ENCODE peak calls at places on chromosome 17, in nine cellular contexts. One of them, this sample, is unnamed. For H3K36me3, the result is how much of the 10 kb centered on the place peaks cover.

GRCh38 chr17:30554839-30555751 is 77.9 kb downstream of the GOSR1 start:
- DNase-seq in endothelial cell of umbilical vein: peak
- DNase-seq in kidney epithelial cell: no peak
- DNase-seq in upper lobe of right lung: peak
- DNase-seq in PC-3: peak
- DNase-seq in fibroblast of lung: no peak
- DNase-seq in lower lobe of right lung: peak
- DNase-seq in heart left ventricle: no peak
- DNase-seq in tibial artery: no peak
- DNase-seq in this sample: no peak

GRCh38 chr17:66185842-66186241 is 6.1 kb downstream of the CEP112 start:
- DNase-seq in upper lobe of right lung: no peak
- DNase-seq in kidney epithelial cell: no peak
- DNase-seq in endothelial cell of umbilical vein: no peak
- DNase-seq in PC-3: no peak
- DNase-seq in fibroblast of lung: no peak
- DNase-seq in lower lobe of right lung: no peak
- DNase-seq in heart left ventricle: no peak
- DNase-seq in tibial artery: no peak
- DNase-seq in this sample: no peak

GRCh38 chr17:17506893-17507464 is 10.8 kb upstream of the RASD1 start:
- DNase-seq in tibial artery: no peak
- DNase-seq in lower lobe of right lung: peak
- DNase-seq in endothelial cell of umbilical vein: no peak
- DNase-seq in fibroblast of lung: no peak
- DNase-seq in heart left ventricle: peak
- DNase-seq in upper lobe of right lung: peak
- DNase-seq in kidney epithelial cell: no peak
- DNase-seq in PC-3: no peak
- DNase-seq in this sample: no peak

GRCh38 chr17:56975656-56976055 is 2.3 kb upstream of the SCPEP1 start:
- DNase-seq in fibroblast of lung: no peak
- DNase-seq in kidney epithelial cell: no peak
- DNase-seq in tibial artery: no peak
- DNase-seq in lower lobe of right lung: no peak
- DNase-seq in PC-3: no peak
- DNase-seq in endothelial cell of umbilical vein: no peak
- DNase-seq in upper lobe of right lung: no peak
- DNase-seq in heart left ventricle: no peak
- DNase-seq in this sample: no peak

GRCh38 chr17:557371-557770 is 157.3 kb downstream of the VPS53 start:
- DNase-seq in heart left ventricle: no peak
- DNase-seq in fibroblast of lung: peak
- DNase-seq in upper lobe of right lung: no peak
- DNase-seq in kidney epithelial cell: no peak
- DNase-seq in PC-3: no peak
- DNase-seq in endothelial cell of umbilical vein: peak
- DNase-seq in lower lobe of right lung: no peak
- DNase-seq in tibial artery: no peak
- DNase-seq in this sample: peak

GRCh38 chr17:5705081-5705875 is 121.0 kb upstream of the NLRP1 start:
- DNase-seq in lower lobe of right lung: no peak
- DNase-seq in tibial artery: no peak
- DNase-seq in heart left ventricle: no peak
- DNase-seq in endothelial cell of umbilical vein: peak
- DNase-seq in upper lobe of right lung: no peak
- DNase-seq in PC-3: no peak
- DNase-seq in fibroblast of lung: no peak
- DNase-seq in kidney epithelial cell: no peak
- DNase-seq in this sample: no peak

GRCh38 chr17:7404737-7405412 is 978 bp upstream of the TMEM256 start:
- DNase-seq in upper lobe of right lung: peak
- DNase-seq in kidney epithelial cell: no peak
- DNase-seq in tibial artery: no peak
- DNase-seq in heart left ventricle: peak
- DNase-seq in PC-3: no peak
- DNase-seq in lower lobe of right lung: peak
- DNase-seq in endothelial cell of umbilical vein: peak
- DNase-seq in fibroblast of lung: no peak
- DNase-seq in this sample: no peak

GRCh38 chr17:8857919-8858318 is 9.6 kb downstream of the PIK3R6 start:
- DNase-seq in fibroblast of lung: peak
- DNase-seq in PC-3: no peak
- DNase-seq in kidney epithelial cell: peak
- DNase-seq in upper lobe of right lung: no peak
- DNase-seq in tibial artery: no peak
- DNase-seq in lower lobe of right lung: no peak
- DNase-seq in endothelial cell of umbilical vein: no peak
- DNase-seq in heart left ventricle: peak
- DNase-seq in this sample: peak

GRCh38 chr17:36691606-36692005 is 90.2 kb downstream of the MRM1 start:
- DNase-seq in fibroblast of lung: no peak
- DNase-seq in PC-3: no peak
- DNase-seq in kidney epithelial cell: no peak
- DNase-seq in lower lobe of right lung: no peak
- DNase-seq in endothelial cell of umbilical vein: no peak
- DNase-seq in tibial artery: no peak
- DNase-seq in heart left ventricle: no peak
- DNase-seq in upper lobe of right lung: no peak
- DNase-seq in this sample: no peak

GRCh38 chr17:71740866-71741265 is 380.0 kb upstream of the SOX9 start:
- DNase-seq in upper lobe of right lung: no peak
- DNase-seq in fibroblast of lung: no peak
- DNase-seq in PC-3: no peak
- DNase-seq in endothelial cell of umbilical vein: no peak
- DNase-seq in tibial artery: no peak
- DNase-seq in heart left ventricle: no peak
- DNase-seq in lower lobe of right lung: no peak
- DNase-seq in kidney epithelial cell: no peak
- DNase-seq in this sample: no peak

GRCh38 chr17:78583091-78583490 is 5.9 kb upstream of the DNAH17 start:
- DNase-seq in kidney epithelial cell: no peak
- DNase-seq in lower lobe of right lung: no peak
- DNase-seq in upper lobe of right lung: no peak
- DNase-seq in tibial artery: no peak
- DNase-seq in heart left ventricle: peak
- DNase-seq in fibroblast of lung: no peak
- DNase-seq in PC-3: peak
- DNase-seq in endothelial cell of umbilical vein: no peak
- DNase-seq in this sample: no peak

GRCh38 chr17:8955560-8955959 is 9.9 kb downstream of the PIK3R5 start:
- DNase-seq in kidney epithelial cell: no peak
- DNase-seq in fibroblast of lung: no peak
- DNase-seq in lower lobe of right lung: no peak
- DNase-seq in heart left ventricle: no peak
- DNase-seq in PC-3: no peak
- DNase-seq in endothelial cell of umbilical vein: no peak
- DNase-seq in tibial artery: peak
- DNase-seq in upper lobe of right lung: no peak
- DNase-seq in this sample: no peak

GRCh38 chr17:21375757-21376584 is at the start of gene KCNJ12:
- DNase-seq in PC-3: peak
- DNase-seq in tibial artery: no peak
- DNase-seq in heart left ventricle: no peak
- DNase-seq in kidney epithelial cell: no peak
- DNase-seq in endothelial cell of umbilical vein: peak
- DNase-seq in lower lobe of right lung: no peak
- DNase-seq in fibroblast of lung: peak
- DNase-seq in upper lobe of right lung: no peak
- DNase-seq in this sample: peak

GRCh38 chr17:57906910-57907309 is 48.3 kb downstream of the CUEDC1 start:
- DNase-seq in PC-3: no peak
- DNase-seq in endothelial cell of umbilical vein: no peak
- DNase-seq in kidney epithelial cell: no peak
- DNase-seq in heart left ventricle: no peak
- DNase-seq in lower lobe of right lung: no peak
- DNase-seq in fibroblast of lung: no peak
- DNase-seq in upper lobe of right lung: no peak
- DNase-seq in tibial artery: no peak
- DNase-seq in this sample: no peak

GRCh38 chr17:32265192-32265895 is at the start of gene RHBDL3:
- DNase-seq in lower lobe of right lung: peak
- DNase-seq in endothelial cell of umbilical vein: no peak
- DNase-seq in heart left ventricle: no peak
- DNase-seq in PC-3: no peak
- DNase-seq in tibial artery: no peak
- DNase-seq in upper lobe of right lung: no peak
- DNase-seq in kidney epithelial cell: no peak
- DNase-seq in fibroblast of lung: no peak
- DNase-seq in this sample: no peak

GRCh38 chr17:32261937-32262510 is 3.6 kb upstream of the RHBDL3 start:
- DNase-seq in tibial artery: no peak
- DNase-seq in upper lobe of right lung: no peak
- DNase-seq in endothelial cell of umbilical vein: no peak
- DNase-seq in heart left ventricle: no peak
- DNase-seq in kidney epithelial cell: no peak
- DNase-seq in lower lobe of right lung: peak
- DNase-seq in PC-3: no peak
- DNase-seq in fibroblast of lung: no peak
- DNase-seq in this sample: no peak

GRCh38 chr17:32265896-32266388 is 310 bp downstream of the RHBDL3 start:
- DNase-seq in upper lobe of right lung: no peak
- DNase-seq in heart left ventricle: no peak
- DNase-seq in tibial artery: no peak
- DNase-seq in lower lobe of right lung: no peak
- DNase-seq in fibroblast of lung: no peak
- DNase-seq in PC-3: no peak
- DNase-seq in kidney epithelial cell: no peak
- DNase-seq in endothelial cell of umbilical vein: no peak
- DNase-seq in this sample: no peak

GRCh38 chr17:32264823-32265191 is 825 bp upstream of the RHBDL3 start:
- DNase-seq in heart left ventricle: no peak
- DNase-seq in lower lobe of right lung: peak
- DNase-seq in endothelial cell of umbilical vein: no peak
- DNase-seq in tibial artery: no peak
- DNase-seq in fibroblast of lung: no peak
- DNase-seq in PC-3: no peak
- DNase-seq in kidney epithelial cell: no peak
- DNase-seq in upper lobe of right lung: no peak
- DNase-seq in this sample: no peak

GRCh38 chr17:32264140-32264799 is 1.4 kb upstream of the RHBDL3 start:
- DNase-seq in PC-3: no peak
- DNase-seq in heart left ventricle: no peak
- DNase-seq in endothelial cell of umbilical vein: no peak
- DNase-seq in lower lobe of right lung: peak
- DNase-seq in kidney epithelial cell: no peak
- DNase-seq in fibroblast of lung: no peak
- DNase-seq in upper lobe of right lung: no peak
- DNase-seq in tibial artery: no peak
- DNase-seq in this sample: no peak
- TF ChIP-seq CTCF in PC-3: no peak
- TF ChIP-seq CTCF in heart left ventricle: no peak
- TF ChIP-seq CTCF in endothelial cell of umbilical vein: no peak
- TF ChIP-seq CTCF in lower lobe of right lung: no peak
- TF ChIP-seq CTCF in kidney epithelial cell: no peak
- TF ChIP-seq CTCF in fibroblast of lung: peak
- TF ChIP-seq CTCF in upper lobe of right lung: no peak
- TF ChIP-seq CTCF in tibial artery: no peak
- TF ChIP-seq CTCF in this sample: no peak

GRCh38 chr17:75707096-75707720 is 14.1 kb upstream of the ITGB4 start:
- DNase-seq in kidney epithelial cell: no peak
- DNase-seq in tibial artery: peak
- DNase-seq in PC-3: peak
- DNase-seq in lower lobe of right lung: no peak
- DNase-seq in upper lobe of right lung: no peak
- DNase-seq in fibroblast of lung: peak
- DNase-seq in endothelial cell of umbilical vein: peak
- DNase-seq in heart left ventricle: peak
- DNase-seq in this sample: peak
- H3K36me3 ChIP-seq in kidney epithelial cell: under half
- H3K36me3 ChIP-seq in tibial artery: half or more
- H3K36me3 ChIP-seq in PC-3: half or more
- H3K36me3 ChIP-seq in lower lobe of right lung: half or more
- H3K36me3 ChIP-seq in upper lobe of right lung: half or more
- H3K36me3 ChIP-seq in fibroblast of lung: under half
- H3K36me3 ChIP-seq in endothelial cell of umbilical vein: under half
- H3K36me3 ChIP-seq in heart left ventricle: under half
- H3K36me3 ChIP-seq in this sample: under half

GRCh38 chr17:60741031-60741430 is 63.4 kb downstream of the BCAS3 start:
- DNase-seq in PC-3: no peak
- DNase-seq in endothelial cell of umbilical vein: no peak
- DNase-seq in tibial artery: no peak
- DNase-seq in kidney epithelial cell: no peak
- DNase-seq in heart left ventricle: no peak
- DNase-seq in fibroblast of lung: no peak
- DNase-seq in lower lobe of right lung: no peak
- DNase-seq in upper lobe of right lung: no peak
- DNase-seq in this sample: no peak

GRCh38 chr17:60744355-60744958 is 66.8 kb downstream of the BCAS3 start:
- DNase-seq in endothelial cell of umbilical vein: no peak
- DNase-seq in heart left ventricle: no peak
- DNase-seq in tibial artery: no peak
- DNase-seq in kidney epithelial cell: no peak
- DNase-seq in upper lobe of right lung: no peak
- DNase-seq in lower lobe of right lung: no peak
- DNase-seq in fibroblast of lung: peak
- DNase-seq in PC-3: peak
- DNase-seq in this sample: no peak

GRCh38 chr17:60743812-60744211 is 66.2 kb downstream of the BCAS3 start:
- DNase-seq in upper lobe of right lung: no peak
- DNase-seq in tibial artery: no peak
- DNase-seq in kidney epithelial cell: no peak
- DNase-seq in PC-3: peak
- DNase-seq in heart left ventricle: no peak
- DNase-seq in fibroblast of lung: peak
- DNase-seq in endothelial cell of umbilical vein: peak
- DNase-seq in lower lobe of right lung: no peak
- DNase-seq in this sample: peak

GRCh38 chr17:60745544-60745943 is 67.9 kb downstream of the BCAS3 start:
- DNase-seq in lower lobe of right lung: no peak
- DNase-seq in kidney epithelial cell: no peak
- DNase-seq in fibroblast of lung: no peak
- DNase-seq in heart left ventricle: no peak
- DNase-seq in tibial artery: no peak
- DNase-seq in endothelial cell of umbilical vein: no peak
- DNase-seq in upper lobe of right lung: no peak
- DNase-seq in PC-3: peak
- DNase-seq in this sample: no peak

GRCh38 chr17:60743282-60743681 is 65.6 kb downstream of the BCAS3 start:
- DNase-seq in fibroblast of lung: no peak
- DNase-seq in heart left ventricle: no peak
- DNase-seq in tibial artery: no peak
- DNase-seq in PC-3: no peak
- DNase-seq in upper lobe of right lung: no peak
- DNase-seq in kidney epithelial cell: no peak
- DNase-seq in lower lobe of right lung: no peak
- DNase-seq in endothelial cell of umbilical vein: no peak
- DNase-seq in this sample: no peak
- H3K4me3 ChIP-seq in fibroblast of lung: no peak
- H3K4me3 ChIP-seq in heart left ventricle: no peak
- H3K4me3 ChIP-seq in tibial artery: no peak
- H3K4me3 ChIP-seq in PC-3: peak
- H3K4me3 ChIP-seq in upper lobe of right lung: peak
- H3K4me3 ChIP-seq in kidney epithelial cell: no peak
- H3K4me3 ChIP-seq in lower lobe of right lung: no peak
- H3K4me3 ChIP-seq in endothelial cell of umbilical vein: no peak
- H3K4me3 ChIP-seq in this sample: no peak

DNA sequence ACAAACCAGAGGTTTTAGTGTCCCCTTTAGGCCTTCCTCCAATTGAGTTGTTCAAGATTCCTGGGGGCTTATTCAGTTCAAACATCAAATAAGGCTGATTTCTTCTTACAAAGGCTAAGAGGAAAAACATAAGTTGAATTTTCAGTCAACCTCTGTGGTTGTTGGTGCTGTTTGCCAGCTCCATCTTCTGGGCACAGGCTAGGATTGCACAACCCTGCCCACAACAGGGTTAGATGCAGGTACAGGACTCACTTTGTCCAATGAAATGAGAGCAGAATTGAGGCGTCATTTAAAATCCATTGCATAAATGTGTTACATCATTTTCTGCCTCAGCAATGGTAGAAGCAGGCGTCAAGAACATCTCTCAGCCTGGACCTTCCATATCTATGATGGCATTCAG is 173.3 kb downstream of the PMP22 start:
- DNase-seq in fibroblast of lung: no peak
- DNase-seq in endothelial cell of umbilical vein: no peak
- DNase-seq in kidney epithelial cell: no peak
- DNase-seq in upper lobe of right lung: no peak
- DNase-seq in lower lobe of right lung: no peak
- DNase-seq in tibial artery: no peak
- DNase-seq in PC-3: peak
- DNase-seq in heart left ventricle: no peak
- DNase-seq in this sample: peak
- TF ChIP-seq CTCF in fibroblast of lung: peak
- TF ChIP-seq CTCF in endothelial cell of umbilical vein: no peak
- TF ChIP-seq CTCF in kidney epithelial cell: peak
- TF ChIP-seq CTCF in upper lobe of right lung: peak
- TF ChIP-seq CTCF in lower lobe of right lung: no peak
- TF ChIP-seq CTCF in tibial artery: no peak
- TF ChIP-seq CTCF in PC-3: peak
- TF ChIP-seq CTCF in heart left ventricle: no peak
- TF ChIP-seq CTCF in this sample: peak

This sample was measured in bronchial epithelial cell.